ENCODE peak calls at places on chromosome 21, in five cellular contexts. One of them, this sample, is unnamed.

GRCh38 chr21:45163413-45164123 is 89.2 kb downstream of the ADARB1 start:
- DNase-seq in HepG2: no peak
- DNase-seq in HCT116: no peak
- DNase-seq in GM12864: no peak
- DNase-seq in IMR-90: no peak
- DNase-seq in this sample: no peak

GRCh38 chr21:31293986-31294385 is 50.1 kb downstream of the TIAM1 start:
- DNase-seq in HepG2: no peak
- DNase-seq in HCT116: peak
- DNase-seq in GM12864: no peak
- DNase-seq in IMR-90: peak
- DNase-seq in this sample: peak

GRCh38 chr21:28632718-28633408 is 359.8 kb downstream of the LTN1 start:
- DNase-seq in HepG2: no peak
- DNase-seq in HCT116: no peak
- DNase-seq in GM12864: no peak
- DNase-seq in IMR-90: peak
- DNase-seq in this sample: peak

GRCh38 chr21:19490481-19490880 is 1086.9 kb upstream of the TMPRSS15 start:
- DNase-seq in HepG2: no peak
- DNase-seq in HCT116: no peak
- DNase-seq in GM12864: no peak
- DNase-seq in IMR-90: no peak
- DNase-seq in this sample: no peak

GRCh38 chr21:16492892-16493291 is 763.1 kb downstream of the USP25 start:
- DNase-seq in HepG2: no peak
- DNase-seq in HCT116: no peak
- DNase-seq in GM12864: no peak
- DNase-seq in IMR-90: no peak
- DNase-seq in this sample: no peak

GRCh38 chr21:31509108-31510017 is 150.1 kb upstream of the SOD1 start:
- DNase-seq in HepG2: peak
- DNase-seq in HCT116: peak
- DNase-seq in GM12864: peak
- DNase-seq in IMR-90: no peak
- DNase-seq in this sample: no peak

GRCh38 chr21:15775981-15776380 is 46.2 kb downstream of the USP25 start:
- DNase-seq in HepG2: no peak
- DNase-seq in HCT116: no peak
- DNase-seq in GM12864: no peak
- DNase-seq in IMR-90: peak
- DNase-seq in this sample: peak

GRCh38 chr21:44982558-44983244 is 42.9 kb downstream of the SLX9 start:
- DNase-seq in HepG2: peak
- DNase-seq in HCT116: no peak
- DNase-seq in GM12864: no peak
- DNase-seq in IMR-90: peak
- DNase-seq in this sample: no peak

GRCh38 chr21:38840456-38841129 is 34.9 kb downstream of the ETS2 start:
- DNase-seq in HepG2: no peak
- DNase-seq in HCT116: no peak
- DNase-seq in GM12864: no peak
- DNase-seq in IMR-90: no peak
- DNase-seq in this sample: no peak

GRCh38 chr21:28899744-28900143 is 92.9 kb downstream of the LTN1 start:
- DNase-seq in HepG2: no peak
- DNase-seq in HCT116: no peak
- DNase-seq in GM12864: no peak
- DNase-seq in IMR-90: peak
- DNase-seq in this sample: no peak

GRCh38 chr21:32009263-32009662 is 136.4 kb downstream of the HUNK start:
- DNase-seq in HepG2: no peak
- DNase-seq in HCT116: no peak
- DNase-seq in GM12864: no peak
- DNase-seq in IMR-90: no peak
- DNase-seq in this sample: no peak

GRCh38 chr21:31203371-31204054 is 140.5 kb downstream of the TIAM1 start:
- DNase-seq in HepG2: no peak
- DNase-seq in HCT116: peak
- DNase-seq in GM12864: no peak
- DNase-seq in IMR-90: peak
- DNase-seq in this sample: no peak

GRCh38 chr21:45405819-45406762 is 1.1 kb downstream of the COL18A1 start:
- DNase-seq in HepG2: peak
- DNase-seq in HCT116: no peak
- DNase-seq in GM12864: no peak
- DNase-seq in IMR-90: peak
- DNase-seq in this sample: no peak

GRCh38 chr21:38645282-38645681 is 147.0 kb upstream of the ERG start:
- DNase-seq in HepG2: no peak
- DNase-seq in HCT116: no peak
- DNase-seq in GM12864: no peak
- DNase-seq in IMR-90: peak
- DNase-seq in this sample: peak

GRCh38 chr21:46600305-46600704 is 4.6 kb downstream of the S100B start:
- DNase-seq in HepG2: no peak
- DNase-seq in HCT116: no peak
- DNase-seq in GM12864: no peak
- DNase-seq in IMR-90: no peak
- DNase-seq in this sample: no peak

GRCh38 chr21:45595574-45596295 is 47.8 kb upstream of the PCBP3 start:
- DNase-seq in HepG2: no peak
- DNase-seq in HCT116: no peak
- DNase-seq in GM12864: no peak
- DNase-seq in IMR-90: no peak
- DNase-seq in this sample: no peak

DNA sequence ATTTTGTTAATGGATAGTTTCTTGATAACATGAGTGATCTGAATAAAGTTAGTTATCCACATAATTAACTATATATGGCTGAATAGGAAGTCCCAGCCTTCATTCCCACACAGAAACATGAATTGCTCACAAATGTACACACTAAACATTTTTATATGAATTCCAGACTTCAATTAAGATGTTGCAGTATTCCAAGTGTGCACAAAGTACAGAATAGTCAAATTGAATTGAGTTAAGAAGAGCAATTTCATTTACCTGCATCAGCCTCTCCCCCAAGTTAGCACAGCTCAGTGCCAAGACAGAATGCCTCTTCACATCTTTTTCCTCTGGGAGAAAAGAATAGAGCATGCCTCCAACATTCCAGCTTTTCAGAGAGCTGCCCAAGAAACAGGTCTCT is 207.0 kb upstream of the SAMSN1 start:
- DNase-seq in HepG2: no peak
- DNase-seq in HCT116: no peak
- DNase-seq in GM12864: no peak
- DNase-seq in IMR-90: no peak
- DNase-seq in this sample: no peak
- TF ChIP-seq CTCF in HepG2: no peak
- TF ChIP-seq CTCF in HCT116: no peak
- TF ChIP-seq CTCF in GM12864: no peak
- TF ChIP-seq CTCF in IMR-90: no peak
- TF ChIP-seq CTCF in this sample: no peak

GRCh38 chr21:34592573-34592972 is 22.3 kb downstream of the RCAN1 start:
- DNase-seq in HepG2: no peak
- DNase-seq in HCT116: no peak
- DNase-seq in GM12864: no peak
- DNase-seq in IMR-90: no peak
- DNase-seq in this sample: no peak
- H3K4me3 ChIP-seq in HepG2: no peak
- H3K4me3 ChIP-seq in HCT116: no peak
- H3K4me3 ChIP-seq in GM12864: no peak
- H3K4me3 ChIP-seq in IMR-90: no peak
- H3K4me3 ChIP-seq in this sample: no peak

GRCh38 chr21:17726047-17726446 is 93.1 kb downstream of the C21orf91 start:
- DNase-seq in HepG2: peak
- DNase-seq in HCT116: peak
- DNase-seq in GM12864: no peak
- DNase-seq in IMR-90: peak
- DNase-seq in this sample: peak
- TF ChIP-seq CTCF in HepG2: peak
- TF ChIP-seq CTCF in HCT116: peak
- TF ChIP-seq CTCF in GM12864: peak
- TF ChIP-seq CTCF in IMR-90: peak
- TF ChIP-seq CTCF in this sample: no peak

GRCh38 chr21:42476493-42477342 is 19.3 kb downstream of the RSPH1 start:
- DNase-seq in HepG2: no peak
- DNase-seq in HCT116: no peak
- DNase-seq in GM12864: no peak
- DNase-seq in IMR-90: no peak
- DNase-seq in this sample: no peak

GRCh38 chr21:42475526-42476492 is 20.2 kb downstream of the RSPH1 start:
- DNase-seq in HepG2: no peak
- DNase-seq in HCT116: no peak
- DNase-seq in GM12864: no peak
- DNase-seq in IMR-90: no peak
- DNase-seq in this sample: no peak

GRCh38 chr21:42474043-42474831 is 21.8 kb downstream of the RSPH1 start:
- DNase-seq in HepG2: peak
- DNase-seq in HCT116: peak
- DNase-seq in GM12864: no peak
- DNase-seq in IMR-90: no peak
- DNase-seq in this sample: no peak

GRCh38 chr21:42473495-42474042 is 22.5 kb downstream of the RSPH1 start:
- DNase-seq in HepG2: no peak
- DNase-seq in HCT116: no peak
- DNase-seq in GM12864: no peak
- DNase-seq in IMR-90: no peak
- DNase-seq in this sample: no peak

GRCh38 chr21:42474982-42475381 is 21.0 kb downstream of the RSPH1 start:
- DNase-seq in HepG2: no peak
- DNase-seq in HCT116: no peak
- DNase-seq in GM12864: no peak
- DNase-seq in IMR-90: no peak
- DNase-seq in this sample: no peak
- H3K4me3 ChIP-seq in HepG2: no peak
- H3K4me3 ChIP-seq in HCT116: no peak
- H3K4me3 ChIP-seq in GM12864: no peak
- H3K4me3 ChIP-seq in IMR-90: no peak
- H3K4me3 ChIP-seq in this sample: no peak

GRCh38 chr21:21968810-21969588 is 970.8 kb downstream of the NCAM2 start:
- DNase-seq in HepG2: no peak
- DNase-seq in HCT116: no peak
- DNase-seq in GM12864: no peak
- DNase-seq in IMR-90: no peak
- DNase-seq in this sample: no peak

GRCh38 chr21:21971384-21971783 is 973.2 kb downstream of the NCAM2 start:
- DNase-seq in HepG2: no peak
- DNase-seq in HCT116: no peak
- DNase-seq in GM12864: no peak
- DNase-seq in IMR-90: no peak
- DNase-seq in this sample: no peak

GRCh38 chr21:21973806-21974205 is 975.6 kb downstream of the NCAM2 start:
- DNase-seq in HepG2: no peak
- DNase-seq in HCT116: no peak
- DNase-seq in GM12864: no peak
- DNase-seq in IMR-90: no peak
- DNase-seq in this sample: no peak
- TF ChIP-seq CTCF in HepG2: no peak
- TF ChIP-seq CTCF in HCT116: no peak
- TF ChIP-seq CTCF in GM12864: no peak
- TF ChIP-seq CTCF in IMR-90: no peak
- TF ChIP-seq CTCF in this sample: no peak

GRCh38 chr21:36661511-36662309 is 37.2 kb upstream of the SIM2 start:
- DNase-seq in HepG2: peak
- DNase-seq in HCT116: peak
- DNase-seq in GM12864: no peak
- DNase-seq in IMR-90: peak
- DNase-seq in this sample: no peak
- H3K4me3 ChIP-seq in HepG2: peak
- H3K4me3 ChIP-seq in HCT116: no peak
- H3K4me3 ChIP-seq in GM12864: no peak
- H3K4me3 ChIP-seq in IMR-90: no peak
- H3K4me3 ChIP-seq in this sample: no peak

GRCh38 chr21:41768371-41769042 is 1.7 kb upstream of the RIPK4 start:
- DNase-seq in HepG2: peak
- DNase-seq in HCT116: peak
- DNase-seq in GM12864: no peak
- DNase-seq in IMR-90: peak
- DNase-seq in this sample: no peak
- TF ChIP-seq CTCF in HepG2: peak
- TF ChIP-seq CTCF in HCT116: peak
- TF ChIP-seq CTCF in GM12864: peak
- TF ChIP-seq CTCF in IMR-90: peak
- TF ChIP-seq CTCF in this sample: peak

GRCh38 chr21:43926196-43926595 is 61.2 kb downstream of the AGPAT3 start:
- DNase-seq in HepG2: no peak
- DNase-seq in HCT116: no peak
- DNase-seq in GM12864: no peak
- DNase-seq in IMR-90: no peak
- DNase-seq in this sample: no peak
- H3K4me3 ChIP-seq in HepG2: no peak
- H3K4me3 ChIP-seq in HCT116: no peak
- H3K4me3 ChIP-seq in GM12864: no peak
- H3K4me3 ChIP-seq in IMR-90: no peak
- H3K4me3 ChIP-seq in this sample: no peak

GRCh38 chr21:43639470-43640178 is 19.7 kb downstream of the HSF2BP start:
- DNase-seq in HepG2: peak
- DNase-seq in HCT116: no peak
- DNase-seq in GM12864: no peak
- DNase-seq in IMR-90: peak
- DNase-seq in this sample: no peak

GRCh38 chr21:43643193-43643592 is 16.1 kb downstream of the HSF2BP start:
- DNase-seq in HepG2: no peak
- DNase-seq in HCT116: no peak
- DNase-seq in GM12864: no peak
- DNase-seq in IMR-90: no peak
- DNase-seq in this sample: no peak

GRCh38 chr21:43637530-43637929 is 21.8 kb downstream of the HSF2BP start:
- DNase-seq in HepG2: peak
- DNase-seq in HCT116: no peak
- DNase-seq in GM12864: no peak
- DNase-seq in IMR-90: no peak
- DNase-seq in this sample: no peak

GRCh38 chr21:43644609-43645008 is 14.7 kb downstream of the HSF2BP start:
- DNase-seq in HepG2: no peak
- DNase-seq in HCT116: no peak
- DNase-seq in GM12864: no peak
- DNase-seq in IMR-90: peak
- DNase-seq in this sample: no peak

DNA sequence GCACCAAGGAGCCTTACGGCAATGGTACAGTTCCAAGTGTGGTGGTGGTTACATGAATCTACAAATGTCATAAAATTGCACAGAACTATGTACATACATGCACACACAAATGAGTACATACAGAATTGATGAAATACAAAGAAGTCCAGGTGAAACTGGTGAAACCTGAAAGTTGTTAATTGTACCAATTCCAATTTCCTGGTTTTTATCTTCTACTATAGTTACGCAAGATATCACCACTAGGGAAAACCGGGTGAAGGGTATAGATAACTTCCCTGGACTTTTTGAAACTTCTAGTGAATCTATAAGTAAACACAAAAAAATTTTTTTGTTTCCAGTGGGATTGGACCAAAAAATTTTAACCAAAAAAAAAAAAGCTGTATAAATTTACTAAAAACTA is 18.9 kb downstream of the HSF2BP start:
- DNase-seq in HepG2: no peak
- DNase-seq in HCT116: no peak
- DNase-seq in GM12864: no peak
- DNase-seq in IMR-90: no peak
- DNase-seq in this sample: no peak
- TF ChIP-seq CTCF in HepG2: no peak
- TF ChIP-seq CTCF in HCT116: no peak
- TF ChIP-seq CTCF in GM12864: no peak
- TF ChIP-seq CTCF in IMR-90: no peak
- TF ChIP-seq CTCF in this sample: no peak

This sample was measured in HFF-Myc.